ENCODE peak calls at places on chromosomes 6 and 20, in ten cellular contexts. K is BJ, C is OCI-LY7, L is body of pancreas, X is GM12865, U is tibial artery, P is hepatocyte, G is NB4, N is sigmoid colon, F is HL-60. J is an unnamed sample.

GRCh38 chr6:17485946-17486345 is 92.6 kb downstream of the CAP2 start:
- DNase-seq in G (no peak), K (no peak), F (no peak), L (no peak), N (no peak), X (no peak), P (no peak), C (no peak), U (no peak), J (no peak)

GRCh38 chr6:52953911-52954839 is 40.9 kb downstream of the GSTA4 start:
- DNase-seq in F (no peak), L (no peak), P (no peak), X (peak), G (no peak), K (no peak), U (no peak), C (no peak), N (no peak), J (no peak)

GRCh38 chr6:88377976-88378580 is 211.9 kb upstream of the CNR1 start:
- DNase-seq in P (no peak), X (no peak), F (no peak), L (no peak), U (no peak), K (no peak), C (no peak), G (no peak), N (no peak), J (no peak)

GRCh38 chr20:62524486-62524885 is 48.7 kb upstream of the GATA5 start:
- DNase-seq in G (no peak), L (no peak), N (no peak), X (no peak), F (no peak), K (no peak), U (no peak), P (peak), C (no peak), J (no peak)

GRCh38 chr6:18115356-18115755 is 7.1 kb downstream of the NHLRC1 start:
- DNase-seq in P (no peak), U (no peak), G (peak), F (peak), K (no peak), L (no peak), C (no peak), X (no peak), N (no peak), J (no peak)

GRCh38 chr6:142635130-142635529 is 309.8 kb downstream of the HIVEP2 start:
- DNase-seq in K (no peak), G (no peak), P (no peak), U (no peak), N (no peak), F (no peak), L (no peak), C (no peak), X (no peak), J (no peak)

GRCh38 chr20:44586986-44587980 is 4.9 kb downstream of the PKIG start:
- DNase-seq in F (no peak), G (no peak), L (no peak), X (no peak), P (no peak), N (no peak), U (no peak), K (no peak), C (peak), J (no peak)

GRCh38 chr6:17280552-17281090 is 540 bp upstream of the RBM24 start:
- DNase-seq in C (no peak), L (peak), P (peak), K (no peak), U (peak), G (no peak), F (no peak), X (no peak), N (peak), J (no peak)

GRCh38 chr20:17533396-17533795 is 2.2 kb upstream of the BFSP1 start:
- DNase-seq in K (no peak), G (peak), F (no peak), X (peak), P (peak), N (no peak), L (no peak), U (no peak), C (peak), J (no peak)

GRCh38 chr20:62942456-62942855 is 4.5 kb downstream of the GID8 start:
- DNase-seq in G (no peak), F (no peak), N (no peak), U (no peak), C (no peak), K (no peak), X (no peak), P (no peak), L (no peak), J (no peak)

GRCh38 chr20:38065764-38066375 is 32.3 kb downstream of the RPRD1B start:
- DNase-seq in X (no peak), N (no peak), G (no peak), P (no peak), L (no peak), C (no peak), F (no peak), K (no peak), U (peak), J (no peak)

GRCh38 chr20:23141016-23141415 is 54.9 kb upstream of the CD93 start:
- DNase-seq in L (no peak), X (no peak), K (no peak), N (peak), C (no peak), U (peak), P (no peak), F (no peak), G (no peak), J (no peak)

GRCh38 chr20:1294497-1294896 is 28.4 kb downstream of the SNPH start:
- DNase-seq in P (no peak), X (no peak), N (peak), F (no peak), G (no peak), C (no peak), L (no peak), K (no peak), U (no peak), J (no peak)

GRCh38 chr6:141290871-141291270 is 841.9 kb upstream of the GJE1 start:
- DNase-seq in P (no peak), G (no peak), U (no peak), C (no peak), K (no peak), N (no peak), F (no peak), L (no peak), X (no peak), J (no peak)

GRCh38 chr6:123062645-123063044 is 66.6 kb downstream of the CLVS2 start:
- DNase-seq in F (no peak), G (no peak), K (no peak), P (no peak), X (no peak), C (no peak), L (no peak), N (no peak), U (no peak), J (no peak)

GRCh38 chr6:45105170-45105820 is 222.8 kb upstream of the RUNX2 start:
- DNase-seq in X (no peak), L (no peak), P (no peak), C (no peak), U (no peak), G (no peak), N (no peak), K (no peak), F (no peak), J (no peak)

GRCh38 chr20:49320460-49320859 is 42.6 kb upstream of the ZNFX1 start:
- DNase-seq in K (no peak), F (no peak), U (no peak), C (peak), L (no peak), P (peak), G (peak), N (no peak), X (no peak), J (no peak)

GRCh38 chr20:49316704-49317103 is 38.8 kb upstream of the ZNFX1 start:
- DNase-seq in P (no peak), L (no peak), N (no peak), X (no peak), U (no peak), K (no peak), F (no peak), G (no peak), C (no peak), J (no peak)

GRCh38 chr20:49318091-49318429 is 40.2 kb upstream of the ZNFX1 start:
- DNase-seq in P (no peak), X (no peak), F (no peak), C (no peak), G (no peak), U (no peak), N (no peak), L (no peak), K (no peak), J (no peak)

GRCh38 chr20:49318430-49319203 is 40.8 kb upstream of the ZNFX1 start:
- DNase-seq in G (no peak), X (no peak), K (no peak), N (no peak), P (peak), L (no peak), U (no peak), F (no peak), C (no peak), J (no peak)

DNA sequence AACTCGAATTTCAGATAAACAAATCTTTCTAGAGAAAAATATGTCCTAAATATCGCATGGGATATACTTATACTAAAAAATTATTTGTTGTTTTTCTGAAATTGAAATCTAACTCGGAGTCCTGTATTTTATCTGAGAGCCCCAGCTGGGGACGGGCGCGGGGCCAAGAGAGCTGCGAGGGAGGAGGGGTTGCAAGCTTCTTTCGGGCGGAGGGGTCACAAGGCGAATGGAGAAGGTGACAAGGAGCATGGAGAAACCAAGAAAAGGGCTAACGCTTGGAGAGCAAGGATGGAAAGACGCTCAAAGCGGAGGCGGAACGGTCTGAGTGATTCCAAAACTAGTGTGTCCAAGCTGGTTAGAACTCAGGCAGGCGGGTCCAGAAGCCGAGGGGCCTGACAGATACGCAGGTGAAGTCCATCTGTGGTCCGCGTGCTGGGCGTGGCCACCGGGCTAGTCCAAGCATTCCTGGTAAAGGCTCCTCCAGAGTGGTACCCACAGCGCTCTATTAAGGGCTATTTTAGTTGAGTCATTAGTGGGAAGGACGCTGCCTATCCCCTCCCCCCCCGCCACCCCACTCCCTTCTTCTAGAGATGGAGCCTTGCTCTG is 41.5 kb upstream of the ZNFX1 start:
- DNase-seq in X (no peak), L (no peak), G (no peak), K (no peak), N (no peak), U (no peak), C (no peak), P (no peak), F (no peak), J (no peak)
- H3K4me3 ChIP-seq in X (no peak), L (no peak), G (no peak), K (no peak), N (no peak), U (peak), C (no peak), P (no peak), F (no peak), J (no peak)

GRCh38 chr6:25054469-25054868 is 118.7 kb upstream of the RIPOR2 start:
- DNase-seq in F (no peak), N (no peak), X (no peak), P (no peak), G (no peak), K (peak), L (no peak), C (no peak), U (no peak), J (no peak)

GRCh38 chr6:25056130-25056529 is 120.4 kb upstream of the RIPOR2 start:
- DNase-seq in U (no peak), P (no peak), K (no peak), C (peak), F (peak), N (no peak), G (peak), L (no peak), X (peak), J (no peak)

GRCh38 chr6:25053875-25054371 is 118.2 kb upstream of the RIPOR2 start:
- DNase-seq in F (no peak), G (peak), L (no peak), N (no peak), C (no peak), K (peak), U (no peak), P (no peak), X (peak), J (no peak)

GRCh38 chr6:25058387-25058786 is 122.6 kb upstream of the RIPOR2 start:
- DNase-seq in L (no peak), U (no peak), N (no peak), P (no peak), X (no peak), G (no peak), F (no peak), C (no peak), K (no peak), J (no peak)

GRCh38 chr6:25057121-25057520 is 121.4 kb upstream of the RIPOR2 start:
- DNase-seq in L (no peak), G (no peak), K (no peak), X (no peak), P (no peak), U (no peak), C (no peak), N (no peak), F (no peak), J (no peak)
- TF ChIP-seq CTCF in L (no peak), G (no peak), K (no peak), X (no peak), P (no peak), U (no peak), C (no peak), N (no peak), F (no peak), J (no peak)

GRCh38 chr6:104958178-104958520 is 1.2 kb downstream of the LIN28B start:
- DNase-seq in K (no peak), P (no peak), L (no peak), G (peak), X (no peak), F (no peak), N (no peak), C (no peak), U (no peak), J (no peak)

GRCh38 chr6:104957301-104958177 is 632 bp downstream of the LIN28B start:
- DNase-seq in U (no peak), L (no peak), P (peak), G (peak), C (no peak), K (no peak), X (no peak), N (no peak), F (no peak), J (no peak)

GRCh38 chr6:104956663-104957294 is at the start of gene LIN28B:
- DNase-seq in N (no peak), X (no peak), K (no peak), L (no peak), F (no peak), U (no peak), G (peak), C (no peak), P (no peak), J (no peak)

GRCh38 chr6:104958720-104959452 is 2.0 kb downstream of the LIN28B start:
- DNase-seq in U (no peak), L (no peak), X (no peak), P (peak), F (no peak), C (no peak), G (peak), K (no peak), N (no peak), J (no peak)

GRCh38 chr6:104959453-104959858 is 2.5 kb downstream of the LIN28B start:
- DNase-seq in N (no peak), G (peak), X (no peak), K (no peak), U (no peak), C (no peak), P (no peak), L (no peak), F (no peak), J (no peak)
- H3K4me3 ChIP-seq in N (no peak), G (peak), X (no peak), K (no peak), U (no peak), C (no peak), P (no peak), L (no peak), F (no peak), J (no peak)

DNA sequence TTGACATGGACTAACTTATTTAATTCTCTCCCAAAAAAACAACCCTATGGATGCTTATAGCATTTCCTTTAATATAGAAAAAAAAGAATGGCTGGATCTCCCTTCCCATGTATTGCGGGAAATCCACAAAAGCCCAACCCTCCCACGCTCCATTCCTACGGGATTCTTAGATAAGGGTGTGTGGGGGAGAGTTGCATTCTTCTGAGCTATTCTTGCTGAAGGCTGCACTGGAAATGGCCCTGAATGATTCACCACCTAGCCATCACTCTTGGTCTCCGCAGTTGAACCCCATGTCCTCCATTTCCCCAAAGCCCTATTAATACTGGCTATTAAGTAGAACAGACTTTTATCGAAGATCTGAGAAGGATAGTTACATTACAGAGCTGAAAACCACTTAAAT is 41.9 kb upstream of the ADGRF5 start:
- DNase-seq in U (no peak), F (no peak), P (no peak), N (no peak), G (no peak), K (no peak), L (no peak), X (no peak), C (no peak), J (no peak)
- TF ChIP-seq CTCF in U (no peak), F (no peak), P (no peak), N (no peak), G (no peak), K (no peak), L (no peak), X (no peak), C (no peak), J (no peak)

DNA sequence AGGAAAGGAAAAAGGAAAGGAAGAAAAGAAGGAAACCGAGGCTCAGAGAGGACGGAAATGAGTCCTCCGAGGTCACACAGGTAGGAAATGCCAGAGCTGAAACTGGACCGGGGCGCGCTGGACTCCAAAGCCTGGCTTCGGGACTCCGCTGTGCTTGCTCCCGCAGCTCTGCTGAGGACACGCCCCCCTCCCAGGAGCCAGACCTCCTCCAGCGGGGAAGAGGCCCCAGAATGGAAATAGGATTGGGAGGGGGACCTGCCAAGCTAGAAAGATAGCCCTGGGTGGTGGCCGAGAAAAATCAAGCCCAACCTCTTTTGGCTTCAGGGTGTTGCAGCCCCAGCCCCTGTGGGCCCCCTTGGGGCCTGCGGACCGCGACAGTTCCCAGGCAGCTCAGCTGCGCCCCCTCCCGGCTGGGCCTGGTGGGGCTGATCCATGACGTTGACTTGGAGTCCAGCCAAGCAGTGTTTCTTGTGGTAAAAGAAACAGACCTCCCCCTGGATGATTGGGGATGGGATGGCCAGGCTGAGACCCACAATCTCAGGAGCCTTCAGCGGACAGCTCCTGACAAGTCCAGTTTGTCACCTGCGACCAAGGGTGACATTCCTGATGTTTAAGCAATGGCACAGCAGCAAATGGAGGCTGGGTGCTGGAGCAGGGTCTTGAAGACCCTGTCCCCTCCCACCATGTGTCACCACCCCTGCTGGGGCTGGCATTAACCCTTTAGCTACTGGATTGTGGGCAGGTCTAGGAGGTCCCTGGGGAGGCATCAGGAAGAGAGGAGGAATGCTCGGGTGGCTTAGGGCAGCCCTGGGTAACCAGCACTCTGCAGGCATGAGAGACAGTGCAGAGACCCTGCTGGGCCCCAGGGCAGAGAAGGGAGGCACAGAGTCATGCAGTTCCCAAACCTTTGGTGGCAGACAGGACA is 55.4 kb downstream of the RIPOR3 start:
- DNase-seq in L (peak), K (no peak), X (peak), C (peak), G (peak), U (no peak), P (peak), N (peak), F (peak), J (no peak)
- H3K4me3 ChIP-seq in L (no peak), K (no peak), X (no peak), C (no peak), G (no peak), U (peak), P (no peak), N (no peak), F (no peak), J (no peak)

GRCh38 chr6:30719356-30719755 is 796 bp upstream of the TUBB start:
- DNase-seq in U (no peak), L (no peak), K (no peak), X (peak), F (no peak), P (no peak), G (no peak), C (peak), N (no peak), J (no peak)

GRCh38 chr6:30720738-30721197 is 616 bp downstream of the TUBB start:
- DNase-seq in L (peak), U (peak), C (peak), X (peak), G (peak), F (no peak), K (no peak), N (peak), P (peak), J (no peak)

GRCh38 chr6:30721198-30722024 is 1.3 kb downstream of the TUBB start:
- DNase-seq in L (peak), K (no peak), P (peak), U (peak), C (peak), G (peak), X (peak), F (peak), N (peak), J (peak)

GRCh38 chr6:30722280-30723112 is 2.3 kb downstream of the TUBB start:
- DNase-seq in K (no peak), L (peak), G (peak), U (peak), P (peak), C (peak), F (no peak), X (peak), N (peak), J (no peak)

DNA sequence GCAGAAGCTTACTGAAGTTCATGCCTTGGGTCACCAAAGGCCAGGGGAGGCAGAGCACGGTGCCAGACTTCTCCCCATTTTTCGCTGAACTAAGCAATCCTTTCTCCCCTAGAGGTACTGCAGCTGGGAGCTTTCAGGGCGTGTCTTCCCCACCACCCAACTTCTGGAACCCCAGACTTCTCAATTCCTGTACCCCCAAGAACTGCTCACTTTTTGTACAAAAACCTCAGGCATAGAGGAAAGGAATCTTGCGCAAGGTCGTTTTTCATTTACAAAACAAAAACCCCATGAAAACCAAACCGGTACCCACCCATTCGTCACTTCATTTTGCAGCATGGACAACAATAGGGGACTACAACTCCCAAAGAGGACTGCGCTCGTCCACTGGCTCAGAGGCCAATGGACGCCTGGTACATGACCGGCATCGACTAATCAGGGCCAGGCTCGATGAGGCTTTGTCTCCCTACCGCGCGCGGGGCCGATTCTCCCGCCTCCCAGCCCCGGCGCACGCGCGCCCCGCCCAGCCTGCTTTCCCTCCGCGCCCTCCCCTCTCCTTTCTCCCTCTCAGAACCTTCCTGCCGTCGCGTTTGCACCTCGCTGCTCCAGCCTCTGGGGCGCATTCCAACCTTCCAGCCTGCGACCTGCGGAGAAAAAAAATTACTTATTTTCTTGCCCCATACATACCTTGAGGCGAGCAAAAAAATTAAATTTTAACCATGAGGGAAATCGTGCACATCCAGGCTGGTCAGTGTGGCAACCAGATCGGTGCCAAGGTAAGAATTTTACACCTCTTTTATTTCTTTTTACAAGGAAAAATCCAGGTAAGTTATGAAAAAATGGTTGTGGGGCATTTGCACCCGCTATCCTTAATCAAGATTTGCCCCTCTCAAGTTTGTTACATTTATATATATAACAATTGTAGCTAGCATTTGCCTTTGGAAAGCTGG is at the start of gene TUBB:
- DNase-seq in L (peak), K (peak), N (peak), G (peak), P (peak), F (peak), U (peak), X (peak), C (peak), J (peak)
- TF ChIP-seq CTCF in L (peak), K (no peak), N (no peak), G (no peak), P (peak), F (no peak), U (no peak), X (no peak), C (no peak), J (peak)

J was measured in GM12864.